ENCODE peak calls at places on chromosomes 2 and 18, in five cellular contexts. U is non-pigmented ciliary epithelial cell; W is foreskin fibroblast; D is activated CD4-positive, alpha-beta T cell treated with anti-CD3 and anti-CD28 coated beads for 48 hours; R is CD8-positive, alpha-beta memory T cell. Q is an unnamed sample.

GRCh38 chr18:59623456-59624383 is 73.5 kb downstream of the CCBE1 start:
- DNase-seq in D (no peak), U (no peak), W (peak), R (no peak), Q (no peak)

GRCh38 chr2:76862901-76863300 is 659.3 kb downstream of the LRRTM4 start:
- DNase-seq in R (no peak), D (no peak), W (no peak), U (no peak), Q (no peak)

GRCh38 chr2:42862669-42863185 is 70.3 kb upstream of the HAAO start:
- DNase-seq in R (no peak), W (no peak), U (no peak), D (no peak), Q (no peak)

GRCh38 chr2:201269764-201270163 is 9.4 kb downstream of the CASP8 start:
- DNase-seq in D (no peak), W (no peak), R (no peak), U (no peak), Q (no peak)

GRCh38 chr2:235263205-235264120 is 230.4 kb upstream of the AGAP1 start:
- DNase-seq in U (peak), D (no peak), W (peak), R (no peak), Q (peak)

GRCh38 chr2:106018141-106018540 is 176.0 kb downstream of the UXS1 start:
- DNase-seq in W (no peak), D (no peak), R (no peak), U (no peak), Q (no peak)

GRCh38 chr2:172148246-172148645 is 45.5 kb upstream of the DLX2 start:
- DNase-seq in R (no peak), D (no peak), W (no peak), U (no peak), Q (no peak)

GRCh38 chr2:142531375-142531774 is 346.1 kb upstream of the KYNU start:
- DNase-seq in R (no peak), W (no peak), U (no peak), D (no peak), Q (no peak)

GRCh38 chr18:64717026-64717425 is 568.1 kb upstream of the LINC00305 start:
- DNase-seq in U (no peak), R (no peak), D (no peak), W (no peak), Q (no peak)

GRCh38 chr18:74065366-74065765 is 82.3 kb downstream of the FBXO15 start:
- DNase-seq in D (no peak), U (no peak), R (no peak), W (no peak), Q (no peak)

GRCh38 chr2:172986040-172986439 is 89.6 kb upstream of the MAP3K20 start:
- DNase-seq in W (no peak), U (no peak), D (no peak), R (no peak), Q (no peak)

GRCh38 chr2:218984239-218985020 is 554 bp downstream of the FEV start:
- DNase-seq in U (no peak), D (no peak), R (no peak), W (no peak), Q (no peak)

Q was measured in skeletal muscle cell.